ENCODE peak calls at places on chromosomes 2 and 18, in ten cellular contexts. One of them, this sample, is unnamed. For H3K4me1, the result is how much of the 10 kb centered on the place peaks cover.

GRCh38 chr18:24544141-24544498 is 83.7 kb downstream of the HRH4 start:
- DNase-seq in lower lobe of right lung: no peak
- DNase-seq in IMR-90: peak
- DNase-seq in A549: peak
- DNase-seq in transverse colon: no peak
- DNase-seq in esophagus squamous epithelium: no peak
- DNase-seq in aorta: no peak
- DNase-seq in mesenchymal stem cell: peak
- DNase-seq in foreskin keratinocyte: no peak
- DNase-seq in endothelial cell of umbilical vein: peak
- DNase-seq in this sample: no peak

GRCh38 chr2:19474128-19474527 is 115.7 kb upstream of the OSR1 start:
- DNase-seq in lower lobe of right lung: no peak
- DNase-seq in IMR-90: peak
- DNase-seq in A549: no peak
- DNase-seq in transverse colon: peak
- DNase-seq in esophagus squamous epithelium: no peak
- DNase-seq in aorta: no peak
- DNase-seq in mesenchymal stem cell: peak
- DNase-seq in foreskin keratinocyte: peak
- DNase-seq in endothelial cell of umbilical vein: no peak
- DNase-seq in this sample: no peak

GRCh38 chr2:227057060-227057459 is 106.9 kb downstream of the COL4A4 start:
- DNase-seq in lower lobe of right lung: no peak
- DNase-seq in IMR-90: no peak
- DNase-seq in A549: no peak
- DNase-seq in transverse colon: no peak
- DNase-seq in esophagus squamous epithelium: no peak
- DNase-seq in aorta: no peak
- DNase-seq in mesenchymal stem cell: no peak
- DNase-seq in foreskin keratinocyte: no peak
- DNase-seq in endothelial cell of umbilical vein: no peak
- DNase-seq in this sample: no peak

GRCh38 chr18:39799010-39799409 is 2156.0 kb upstream of the PIK3C3 start:
- DNase-seq in lower lobe of right lung: no peak
- DNase-seq in IMR-90: no peak
- DNase-seq in A549: peak
- DNase-seq in transverse colon: peak
- DNase-seq in esophagus squamous epithelium: no peak
- DNase-seq in aorta: no peak
- DNase-seq in mesenchymal stem cell: peak
- DNase-seq in foreskin keratinocyte: no peak
- DNase-seq in endothelial cell of umbilical vein: peak
- DNase-seq in this sample: no peak

GRCh38 chr2:42921721-42922120 is 129.3 kb upstream of the HAAO start:
- DNase-seq in lower lobe of right lung: no peak
- DNase-seq in IMR-90: no peak
- DNase-seq in A549: no peak
- DNase-seq in transverse colon: no peak
- DNase-seq in esophagus squamous epithelium: no peak
- DNase-seq in aorta: no peak
- DNase-seq in mesenchymal stem cell: no peak
- DNase-seq in foreskin keratinocyte: no peak
- DNase-seq in endothelial cell of umbilical vein: no peak
- DNase-seq in this sample: no peak

GRCh38 chr2:27152796-27153464 is 4.1 kb downstream of the TCF23 start:
- DNase-seq in lower lobe of right lung: no peak
- DNase-seq in IMR-90: peak
- DNase-seq in A549: no peak
- DNase-seq in transverse colon: peak
- DNase-seq in esophagus squamous epithelium: no peak
- DNase-seq in aorta: no peak
- DNase-seq in mesenchymal stem cell: peak
- DNase-seq in foreskin keratinocyte: peak
- DNase-seq in endothelial cell of umbilical vein: no peak
- DNase-seq in this sample: no peak

GRCh38 chr2:183269956-183270355 is 145.7 kb downstream of the NUP35 start:
- DNase-seq in lower lobe of right lung: no peak
- DNase-seq in IMR-90: no peak
- DNase-seq in A549: no peak
- DNase-seq in transverse colon: no peak
- DNase-seq in esophagus squamous epithelium: no peak
- DNase-seq in aorta: no peak
- DNase-seq in mesenchymal stem cell: no peak
- DNase-seq in foreskin keratinocyte: no peak
- DNase-seq in endothelial cell of umbilical vein: peak
- DNase-seq in this sample: no peak

GRCh38 chr2:20291106-20291564 is 59.5 kb downstream of the PUM2 start:
- DNase-seq in lower lobe of right lung: no peak
- DNase-seq in IMR-90: peak
- DNase-seq in A549: peak
- DNase-seq in transverse colon: peak
- DNase-seq in esophagus squamous epithelium: no peak
- DNase-seq in aorta: no peak
- DNase-seq in mesenchymal stem cell: peak
- DNase-seq in foreskin keratinocyte: peak
- DNase-seq in endothelial cell of umbilical vein: peak
- DNase-seq in this sample: no peak

GRCh38 chr2:207531024-207531411 is 1.3 kb downstream of the CREB1 start:
- DNase-seq in lower lobe of right lung: no peak
- DNase-seq in IMR-90: no peak
- DNase-seq in A549: no peak
- DNase-seq in transverse colon: no peak
- DNase-seq in esophagus squamous epithelium: no peak
- DNase-seq in aorta: no peak
- DNase-seq in mesenchymal stem cell: no peak
- DNase-seq in foreskin keratinocyte: no peak
- DNase-seq in endothelial cell of umbilical vein: no peak
- DNase-seq in this sample: no peak

GRCh38 chr2:191319181-191319580 is 74.0 kb downstream of the MYO1B start:
- DNase-seq in lower lobe of right lung: no peak
- DNase-seq in IMR-90: peak
- DNase-seq in A549: no peak
- DNase-seq in transverse colon: no peak
- DNase-seq in esophagus squamous epithelium: no peak
- DNase-seq in aorta: no peak
- DNase-seq in mesenchymal stem cell: peak
- DNase-seq in foreskin keratinocyte: peak
- DNase-seq in endothelial cell of umbilical vein: no peak
- DNase-seq in this sample: no peak

GRCh38 chr2:98020992-98021713 is 25.4 kb upstream of the TMEM131 start:
- DNase-seq in lower lobe of right lung: no peak
- DNase-seq in IMR-90: no peak
- DNase-seq in A549: no peak
- DNase-seq in transverse colon: peak
- DNase-seq in esophagus squamous epithelium: no peak
- DNase-seq in aorta: no peak
- DNase-seq in mesenchymal stem cell: no peak
- DNase-seq in foreskin keratinocyte: no peak
- DNase-seq in endothelial cell of umbilical vein: no peak
- DNase-seq in this sample: no peak

GRCh38 chr18:10514082-10514481 is 11.7 kb upstream of the NAPG start:
- DNase-seq in lower lobe of right lung: no peak
- DNase-seq in IMR-90: no peak
- DNase-seq in A549: no peak
- DNase-seq in transverse colon: no peak
- DNase-seq in esophagus squamous epithelium: no peak
- DNase-seq in aorta: no peak
- DNase-seq in mesenchymal stem cell: no peak
- DNase-seq in foreskin keratinocyte: no peak
- DNase-seq in endothelial cell of umbilical vein: no peak
- DNase-seq in this sample: no peak

GRCh38 chr2:158743466-158743865 is 51.7 kb upstream of the DAPL1 start:
- DNase-seq in lower lobe of right lung: no peak
- DNase-seq in IMR-90: no peak
- DNase-seq in A549: no peak
- DNase-seq in transverse colon: no peak
- DNase-seq in esophagus squamous epithelium: no peak
- DNase-seq in aorta: no peak
- DNase-seq in mesenchymal stem cell: no peak
- DNase-seq in foreskin keratinocyte: no peak
- DNase-seq in endothelial cell of umbilical vein: no peak
- DNase-seq in this sample: no peak

GRCh38 chr2:138003411-138003810 is 39.1 kb downstream of the HNMT start:
- DNase-seq in lower lobe of right lung: no peak
- DNase-seq in IMR-90: no peak
- DNase-seq in A549: no peak
- DNase-seq in transverse colon: no peak
- DNase-seq in esophagus squamous epithelium: no peak
- DNase-seq in aorta: no peak
- DNase-seq in mesenchymal stem cell: no peak
- DNase-seq in foreskin keratinocyte: no peak
- DNase-seq in endothelial cell of umbilical vein: no peak
- DNase-seq in this sample: no peak

GRCh38 chr2:1631292-1632005 is 112.9 kb downstream of the PXDN start:
- DNase-seq in lower lobe of right lung: no peak
- DNase-seq in IMR-90: no peak
- DNase-seq in A549: no peak
- DNase-seq in transverse colon: peak
- DNase-seq in esophagus squamous epithelium: no peak
- DNase-seq in aorta: no peak
- DNase-seq in mesenchymal stem cell: no peak
- DNase-seq in foreskin keratinocyte: no peak
- DNase-seq in endothelial cell of umbilical vein: no peak
- DNase-seq in this sample: no peak

GRCh38 chr2:43349944-43350343 is 123.5 kb upstream of the ZFP36L2 start:
- DNase-seq in lower lobe of right lung: no peak
- DNase-seq in IMR-90: peak
- DNase-seq in A549: no peak
- DNase-seq in transverse colon: no peak
- DNase-seq in esophagus squamous epithelium: no peak
- DNase-seq in aorta: no peak
- DNase-seq in mesenchymal stem cell: peak
- DNase-seq in foreskin keratinocyte: no peak
- DNase-seq in endothelial cell of umbilical vein: no peak
- DNase-seq in this sample: no peak

GRCh38 chr2:20698916-20699613 is 32.1 kb downstream of the GDF7 start:
- DNase-seq in lower lobe of right lung: no peak
- DNase-seq in IMR-90: no peak
- DNase-seq in A549: no peak
- DNase-seq in transverse colon: no peak
- DNase-seq in esophagus squamous epithelium: no peak
- DNase-seq in aorta: no peak
- DNase-seq in mesenchymal stem cell: no peak
- DNase-seq in foreskin keratinocyte: no peak
- DNase-seq in endothelial cell of umbilical vein: peak
- DNase-seq in this sample: no peak

GRCh38 chr2:11703700-11704099 is 33.7 kb upstream of the NTSR2 start:
- DNase-seq in lower lobe of right lung: no peak
- DNase-seq in IMR-90: peak
- DNase-seq in A549: no peak
- DNase-seq in transverse colon: no peak
- DNase-seq in esophagus squamous epithelium: no peak
- DNase-seq in aorta: no peak
- DNase-seq in mesenchymal stem cell: no peak
- DNase-seq in foreskin keratinocyte: peak
- DNase-seq in endothelial cell of umbilical vein: no peak
- DNase-seq in this sample: no peak
- H3K27ac ChIP-seq in lower lobe of right lung: no peak
- H3K27ac ChIP-seq in IMR-90: no peak
- H3K27ac ChIP-seq in A549: no peak
- H3K27ac ChIP-seq in transverse colon: no peak
- H3K27ac ChIP-seq in esophagus squamous epithelium: no peak
- H3K27ac ChIP-seq in aorta: no peak
- H3K27ac ChIP-seq in mesenchymal stem cell: no peak
- H3K27ac ChIP-seq in foreskin keratinocyte: no peak
- H3K27ac ChIP-seq in endothelial cell of umbilical vein: no peak
- H3K27ac ChIP-seq in this sample: no peak

GRCh38 chr2:96773922-96774321 is 13.2 kb downstream of the CNNM4 start:
- DNase-seq in lower lobe of right lung: peak
- DNase-seq in IMR-90: no peak
- DNase-seq in A549: no peak
- DNase-seq in transverse colon: no peak
- DNase-seq in esophagus squamous epithelium: no peak
- DNase-seq in aorta: no peak
- DNase-seq in mesenchymal stem cell: peak
- DNase-seq in foreskin keratinocyte: no peak
- DNase-seq in endothelial cell of umbilical vein: no peak
- DNase-seq in this sample: no peak

GRCh38 chr2:96771792-96772618 is 11.3 kb downstream of the CNNM4 start:
- DNase-seq in lower lobe of right lung: peak
- DNase-seq in IMR-90: no peak
- DNase-seq in A549: no peak
- DNase-seq in transverse colon: peak
- DNase-seq in esophagus squamous epithelium: no peak
- DNase-seq in aorta: no peak
- DNase-seq in mesenchymal stem cell: no peak
- DNase-seq in foreskin keratinocyte: no peak
- DNase-seq in endothelial cell of umbilical vein: no peak
- DNase-seq in this sample: no peak

GRCh38 chr2:96770451-96770850 is 9.7 kb downstream of the CNNM4 start:
- DNase-seq in lower lobe of right lung: no peak
- DNase-seq in IMR-90: no peak
- DNase-seq in A549: no peak
- DNase-seq in transverse colon: no peak
- DNase-seq in esophagus squamous epithelium: no peak
- DNase-seq in aorta: no peak
- DNase-seq in mesenchymal stem cell: no peak
- DNase-seq in foreskin keratinocyte: no peak
- DNase-seq in endothelial cell of umbilical vein: no peak
- DNase-seq in this sample: no peak

GRCh38 chr2:96775160-96775559 is 14.5 kb downstream of the CNNM4 start:
- DNase-seq in lower lobe of right lung: no peak
- DNase-seq in IMR-90: peak
- DNase-seq in A549: no peak
- DNase-seq in transverse colon: no peak
- DNase-seq in esophagus squamous epithelium: no peak
- DNase-seq in aorta: no peak
- DNase-seq in mesenchymal stem cell: peak
- DNase-seq in foreskin keratinocyte: no peak
- DNase-seq in endothelial cell of umbilical vein: no peak
- DNase-seq in this sample: no peak

GRCh38 chr2:96772903-96773675 is 12.4 kb downstream of the CNNM4 start:
- DNase-seq in lower lobe of right lung: no peak
- DNase-seq in IMR-90: no peak
- DNase-seq in A549: no peak
- DNase-seq in transverse colon: no peak
- DNase-seq in esophagus squamous epithelium: no peak
- DNase-seq in aorta: no peak
- DNase-seq in mesenchymal stem cell: no peak
- DNase-seq in foreskin keratinocyte: no peak
- DNase-seq in endothelial cell of umbilical vein: no peak
- DNase-seq in this sample: no peak
- H3K4me1 ChIP-seq in lower lobe of right lung: under half
- H3K4me1 ChIP-seq in IMR-90: under half
- H3K4me1 ChIP-seq in A549: under half
- H3K4me1 ChIP-seq in transverse colon: half or more
- H3K4me1 ChIP-seq in esophagus squamous epithelium: half or more
- H3K4me1 ChIP-seq in aorta: under half
- H3K4me1 ChIP-seq in mesenchymal stem cell: under half
- H3K4me1 ChIP-seq in foreskin keratinocyte: under half
- H3K4me1 ChIP-seq in endothelial cell of umbilical vein: under half
- H3K4me1 ChIP-seq in this sample: under half

GRCh38 chr2:181952413-181953226 is 33.0 kb upstream of the PPP1R1C start:
- DNase-seq in lower lobe of right lung: no peak
- DNase-seq in IMR-90: peak
- DNase-seq in A549: no peak
- DNase-seq in transverse colon: no peak
- DNase-seq in esophagus squamous epithelium: no peak
- DNase-seq in aorta: no peak
- DNase-seq in mesenchymal stem cell: no peak
- DNase-seq in foreskin keratinocyte: no peak
- DNase-seq in endothelial cell of umbilical vein: no peak
- DNase-seq in this sample: no peak
- H3K27ac ChIP-seq in lower lobe of right lung: no peak
- H3K27ac ChIP-seq in IMR-90: peak
- H3K27ac ChIP-seq in A549: no peak
- H3K27ac ChIP-seq in transverse colon: no peak
- H3K27ac ChIP-seq in esophagus squamous epithelium: no peak
- H3K27ac ChIP-seq in aorta: no peak
- H3K27ac ChIP-seq in mesenchymal stem cell: no peak
- H3K27ac ChIP-seq in foreskin keratinocyte: no peak
- H3K27ac ChIP-seq in endothelial cell of umbilical vein: no peak
- H3K27ac ChIP-seq in this sample: no peak

GRCh38 chr2:105775809-105776559 is 31.3 kb downstream of the NCK2 start:
- DNase-seq in lower lobe of right lung: no peak
- DNase-seq in IMR-90: no peak
- DNase-seq in A549: no peak
- DNase-seq in transverse colon: peak
- DNase-seq in esophagus squamous epithelium: no peak
- DNase-seq in aorta: peak
- DNase-seq in mesenchymal stem cell: no peak
- DNase-seq in foreskin keratinocyte: no peak
- DNase-seq in endothelial cell of umbilical vein: no peak
- DNase-seq in this sample: no peak
- H3K4me1 ChIP-seq in lower lobe of right lung: half or more
- H3K4me1 ChIP-seq in IMR-90: under half
- H3K4me1 ChIP-seq in A549: under half
- H3K4me1 ChIP-seq in transverse colon: half or more
- H3K4me1 ChIP-seq in esophagus squamous epithelium: half or more
- H3K4me1 ChIP-seq in aorta: under half
- H3K4me1 ChIP-seq in mesenchymal stem cell: under half
- H3K4me1 ChIP-seq in foreskin keratinocyte: under half
- H3K4me1 ChIP-seq in endothelial cell of umbilical vein: under half
- H3K4me1 ChIP-seq in this sample: half or more

This sample was measured in left ventricle myocardium inferior.